ENCODE peak calls at places on chromosomes 1 and 21, in six cellular contexts. H is mesendoderm, G is H9, U is IMR-90, Y is mesenchymal stem cell, O is H1. F is an unnamed sample.

GRCh38 chr1:152347116-152347728 is 12.6 kb downstream of the FLG2 start:
- DNase-seq in Y (peak), H (peak), G (no peak), O (peak), U (peak), F (no peak)

GRCh38 chr1:201582261-201582951 is 43.5 kb downstream of the NAV1 start:
- DNase-seq in O (no peak), G (no peak), U (peak), H (peak), Y (peak), F (no peak)

GRCh38 chr1:229984310-229984991 is 82.6 kb upstream of the GALNT2 start:
- DNase-seq in G (no peak), U (no peak), Y (no peak), H (no peak), O (no peak), F (no peak)

GRCh38 chr21:45767071-45768006 is 123.8 kb downstream of the PCBP3 start:
- DNase-seq in H (no peak), G (no peak), O (no peak), Y (no peak), U (peak), F (no peak)

GRCh38 chr1:203276916-203277535 is 28.3 kb upstream of the BTG2 start:
- DNase-seq in Y (no peak), U (no peak), O (peak), G (no peak), H (no peak), F (no peak)

GRCh38 chr1:204431310-204432184 is 19.9 kb upstream of the PPP1R15B start:
- DNase-seq in G (peak), H (peak), Y (peak), U (peak), O (peak), F (peak)

GRCh38 chr1:9145021-9145668 is 16.2 kb upstream of the GPR157 start:
- DNase-seq in G (no peak), O (no peak), H (peak), U (peak), Y (peak), F (no peak)

GRCh38 chr1:168636200-168636599 is 59.8 kb downstream of the XCL1 start:
- DNase-seq in Y (no peak), G (no peak), U (no peak), H (no peak), O (no peak), F (no peak)

GRCh38 chr1:111515291-111516007 is 12.0 kb upstream of the ADORA3 start:
- DNase-seq in Y (no peak), O (no peak), U (peak), G (peak), H (no peak), F (no peak)

GRCh38 chr1:17873007-17873675 is 118.0 kb downstream of the ACTL8 start:
- DNase-seq in U (no peak), O (no peak), Y (no peak), G (no peak), H (no peak), F (no peak)

GRCh38 chr1:205338011-205338410 is 16.5 kb upstream of the NUAK2 start:
- DNase-seq in G (no peak), O (no peak), U (no peak), Y (no peak), H (no peak), F (no peak)

GRCh38 chr1:187871177-187871576 is 1042.4 kb downstream of the PLA2G4A start:
- DNase-seq in Y (no peak), G (no peak), H (no peak), U (no peak), O (no peak), F (no peak)

GRCh38 chr1:56803561-56804156 is 15.5 kb downstream of the FYB2 start:
- DNase-seq in O (peak), U (peak), G (peak), H (peak), Y (peak), F (peak)

GRCh38 chr1:107609808-107610207 is 355.2 kb downstream of the VAV3 start:
- DNase-seq in G (no peak), O (no peak), U (no peak), H (no peak), Y (no peak), F (no peak)

DNA sequence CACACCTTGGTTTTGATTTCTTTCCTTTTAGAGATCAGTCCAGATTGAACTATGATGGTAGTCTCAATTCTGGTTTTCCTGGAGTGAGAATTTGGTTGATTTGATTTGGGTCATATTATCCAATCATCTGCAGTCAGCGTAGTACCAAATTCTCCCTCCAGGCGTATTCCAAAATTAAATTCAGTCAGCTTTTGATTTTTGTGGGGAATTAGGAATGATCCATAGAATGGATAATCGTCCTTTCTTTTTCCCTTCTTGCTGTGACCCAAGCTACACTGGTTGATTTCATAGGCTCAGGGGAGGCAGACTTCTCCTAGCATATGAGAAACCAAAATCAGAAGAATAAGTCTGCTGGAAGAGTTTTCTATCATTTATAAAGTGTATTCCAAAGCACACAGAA is 4.9 kb downstream of the PRCC start:
- DNase-seq in G (no peak), Y (no peak), O (no peak), U (no peak), H (no peak), F (no peak)
- H3K4ac ChIP-seq in G (no peak), Y (no peak), O (no peak), U (no peak), H (no peak), F (no peak)

GRCh38 chr1:5287178-5288155 is 633.1 kb downstream of the AJAP1 start:
- DNase-seq in U (no peak), G (no peak), O (no peak), Y (no peak), H (no peak), F (no peak)
- H2BK15ac ChIP-seq in U (no peak), G (no peak), O (no peak), Y (no peak), H (no peak), F (no peak)

GRCh38 chr1:2091611-2092604 is 41.7 kb downstream of the PRKCZ start:
- DNase-seq in G (peak), U (no peak), O (peak), H (peak), Y (no peak), F (peak)

GRCh38 chr1:2095394-2095793 is 45.2 kb downstream of the PRKCZ start:
- DNase-seq in O (no peak), U (no peak), H (no peak), Y (no peak), G (no peak), F (no peak)

GRCh38 chr1:2093636-2094035 is 43.4 kb downstream of the PRKCZ start:
- DNase-seq in H (no peak), U (no peak), O (no peak), G (no peak), Y (no peak), F (no peak)

GRCh38 chr1:2090216-2090890 is 40.1 kb downstream of the PRKCZ start:
- DNase-seq in Y (no peak), O (no peak), U (no peak), H (no peak), G (no peak), F (no peak)

GRCh38 chr1:2093055-2093454 is 42.8 kb downstream of the PRKCZ start:
- DNase-seq in Y (no peak), U (no peak), O (no peak), H (no peak), G (no peak), F (no peak)
- H3K9ac ChIP-seq in Y (no peak), U (no peak), O (no peak), H (no peak), G (no peak), F (peak)

GRCh38 chr1:117366281-117366981 is 818 bp upstream of the MAN1A2 start:
- DNase-seq in H (peak), U (peak), G (peak), O (peak), Y (peak), F (peak)
- H3K4ac ChIP-seq in H (peak), U (peak), G (no peak), O (peak), Y (peak), F (no peak)

GRCh38 chr1:50209749-50210148 is 101.0 kb downstream of the ELAVL4 start:
- DNase-seq in O (no peak), U (no peak), G (no peak), H (no peak), Y (no peak), F (no peak)

GRCh38 chr1:50208296-50208695 is 99.6 kb downstream of the ELAVL4 start:
- DNase-seq in G (no peak), Y (no peak), H (no peak), O (no peak), U (no peak), F (no peak)

GRCh38 chr1:50218344-50218743 is 109.6 kb downstream of the ELAVL4 start:
- DNase-seq in H (no peak), U (no peak), O (no peak), Y (no peak), G (no peak), F (no peak)

GRCh38 chr1:50214764-50215163 is 106.0 kb downstream of the ELAVL4 start:
- DNase-seq in O (no peak), Y (no peak), U (no peak), G (no peak), H (no peak), F (no peak)

GRCh38 chr1:50213505-50213904 is 104.8 kb downstream of the ELAVL4 start:
- DNase-seq in O (no peak), G (no peak), U (no peak), H (no peak), Y (no peak), F (no peak)
- H2BK15ac ChIP-seq in O (no peak), G (no peak), U (no peak), H (no peak), Y (no peak), F (no peak)

GRCh38 chr1:12067900-12068821 is 5.1 kb downstream of the TNFRSF8 start:
- DNase-seq in H (peak), O (peak), Y (peak), U (peak), G (peak), F (no peak)

GRCh38 chr1:12063141-12064072 is at the start of gene TNFRSF8:
- DNase-seq in G (peak), O (peak), U (peak), Y (peak), H (peak), F (no peak)

GRCh38 chr1:12060500-12060899 is 2.6 kb upstream of the TNFRSF8 start:
- DNase-seq in H (no peak), Y (no peak), O (no peak), G (no peak), U (no peak), F (no peak)

GRCh38 chr1:12065872-12066271 is 2.8 kb downstream of the TNFRSF8 start:
- DNase-seq in G (no peak), U (no peak), H (no peak), Y (no peak), O (no peak), F (no peak)

DNA sequence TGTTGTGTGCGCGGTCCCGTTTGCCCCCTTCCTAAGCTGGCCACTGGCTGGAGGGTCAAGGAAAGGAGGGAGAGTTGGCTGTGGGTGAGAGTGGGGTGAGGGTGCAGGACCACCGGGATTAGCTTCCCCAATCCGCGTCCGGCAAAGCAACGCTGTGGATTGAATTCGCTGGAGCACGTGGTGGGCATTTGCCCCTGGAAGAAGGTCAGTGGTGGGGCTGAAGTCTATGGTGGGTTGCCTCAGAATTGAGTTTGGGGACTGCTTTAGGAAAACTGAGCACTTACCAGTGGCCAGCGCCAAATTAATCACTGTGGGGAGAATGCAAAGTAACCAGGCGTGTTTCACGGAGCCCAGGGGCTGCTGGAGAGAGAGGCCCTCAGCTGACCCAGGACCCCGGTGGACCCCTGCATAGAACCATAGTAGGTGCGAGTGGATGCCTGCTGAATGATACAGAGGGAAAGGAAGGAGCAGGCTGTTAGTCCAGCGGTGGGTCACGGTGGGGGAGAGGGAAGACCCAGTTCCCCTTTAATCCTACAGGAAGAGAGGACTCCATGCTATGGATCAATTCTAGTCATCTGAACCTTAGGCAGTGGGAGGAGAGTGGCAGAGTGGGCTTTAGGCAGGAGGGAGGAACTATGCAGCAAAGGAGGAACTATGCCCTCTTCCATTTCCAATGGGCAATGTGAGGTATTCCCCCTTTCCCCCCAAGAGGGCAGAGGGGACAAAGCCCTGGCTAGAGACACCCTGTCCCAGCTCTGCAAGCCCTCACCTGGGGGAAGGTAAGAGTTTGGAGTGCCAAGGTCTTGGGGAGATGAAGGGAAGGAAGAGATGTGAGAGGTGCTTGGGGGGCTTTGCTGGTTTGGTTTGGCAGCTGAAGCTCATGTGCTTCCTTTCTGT is 1.2 kb downstream of the TNFRSF8 start:
- DNase-seq in H (no peak), G (no peak), O (no peak), Y (no peak), U (no peak), F (no peak)
- H3K9ac ChIP-seq in H (peak), G (peak), O (peak), Y (no peak), U (no peak), F (peak)

DNA sequence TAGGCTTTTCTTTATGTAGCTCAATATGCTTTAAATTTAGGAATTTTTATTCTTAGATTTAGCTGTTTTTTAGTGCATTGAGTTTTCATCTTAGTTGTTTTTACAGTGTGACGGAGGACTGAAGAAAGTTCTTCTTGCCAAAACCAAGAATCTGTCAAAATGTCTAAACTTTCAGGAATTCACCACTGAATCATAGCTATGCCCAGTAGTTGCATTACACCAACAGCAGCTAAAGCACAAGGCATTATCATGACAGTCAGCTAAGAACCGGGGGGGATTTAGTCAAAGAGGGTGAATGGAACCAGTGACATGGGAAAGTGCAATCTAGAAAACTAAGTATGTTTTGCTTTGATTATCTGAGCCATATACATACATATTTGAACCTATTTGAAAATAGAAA is 6.5 kb upstream of the C1orf146 start:
- DNase-seq in O (no peak), U (peak), G (no peak), H (no peak), Y (no peak), F (no peak)
- H3K4ac ChIP-seq in O (no peak), U (no peak), G (no peak), H (no peak), Y (no peak), F (no peak)

DNA sequence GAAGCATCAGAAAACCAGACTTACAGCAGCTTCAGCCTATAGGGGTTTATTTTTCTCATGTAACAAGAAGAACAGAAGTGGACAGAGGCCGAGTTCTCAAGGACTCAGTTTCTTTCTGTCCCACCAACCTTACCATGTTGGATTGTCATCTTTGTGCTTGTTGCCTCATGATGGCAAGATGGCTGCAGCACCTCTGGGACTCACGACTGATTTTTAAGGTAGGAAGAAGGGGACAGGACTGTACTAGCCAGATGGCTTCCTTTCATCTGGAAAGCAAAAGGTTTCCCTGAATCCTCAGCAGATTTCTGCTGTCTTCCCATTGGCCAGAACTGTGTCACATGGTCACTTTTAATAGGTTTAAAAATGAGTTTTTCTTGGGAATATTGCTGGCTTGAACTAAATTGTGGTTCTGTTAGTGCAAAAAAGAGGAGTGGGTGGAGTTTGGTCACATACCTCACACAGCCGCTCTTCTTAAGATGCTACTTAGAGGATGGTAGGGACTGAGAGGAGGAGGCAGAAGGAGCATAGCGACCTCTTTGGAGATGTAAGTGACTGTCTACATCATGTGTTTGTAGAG is 48.1 kb upstream of the ENAH start:
- DNase-seq in O (no peak), U (peak), Y (peak), H (no peak), G (no peak), F (no peak)
- H2BK15ac ChIP-seq in O (no peak), U (peak), Y (peak), H (no peak), G (no peak), F (no peak)

GRCh38 chr1:32028746-32029145 is 15.1 kb downstream of the KHDRBS1 start:
- DNase-seq in G (no peak), O (no peak), H (no peak), U (peak), Y (peak), F (no peak)

GRCh38 chr1:32035119-32035518 is 21.5 kb downstream of the KHDRBS1 start:
- DNase-seq in H (no peak), G (no peak), O (no peak), Y (no peak), U (no peak), F (no peak)

GRCh38 chr1:32032287-32032639 is 18.6 kb downstream of the KHDRBS1 start:
- DNase-seq in Y (no peak), H (no peak), O (no peak), U (no peak), G (no peak), F (no peak)

GRCh38 chr1:32031578-32032286 is 18.1 kb downstream of the KHDRBS1 start:
- DNase-seq in U (peak), Y (peak), O (no peak), G (no peak), H (no peak), F (no peak)
- H3K9ac ChIP-seq in U (peak), Y (no peak), O (no peak), G (no peak), H (no peak), F (no peak)

GRCh38 chr1:27599605-27600499 is 4.1 kb downstream of the AHDC1 start:
- DNase-seq in G (peak), U (no peak), O (peak), Y (no peak), H (no peak), F (no peak)
- H3K4ac ChIP-seq in G (no peak), U (peak), O (no peak), Y (peak), H (no peak), F (no peak)

F was measured in neuronal stem cell.